ENCODE peak calls at places on chromosome 6, in nine cellular contexts. I, W, B, E, T, N, U, F and X are unnamed samples.

GRCh38 chr6:46015119-46015968 is at the start of gene CLIC5:
- DNase-seq in I (no peak), W (no peak), B (peak), E (no peak), T (no peak), N (no peak), U (no peak), F (no peak), X (peak)

GRCh38 chr6:82030761-82031160 is 216.8 kb downstream of the IBTK start:
- DNase-seq in I (no peak), W (no peak), B (no peak), E (no peak), T (peak), N (no peak), U (no peak), F (no peak), X (no peak)

GRCh38 chr6:74731204-74731603 is 474.6 kb downstream of the COL12A1 start:
- DNase-seq in I (no peak), W (no peak), B (no peak), E (no peak), T (peak), N (no peak), U (no peak), F (peak), X (no peak)

GRCh38 chr6:104486003-104486402 is 373.7 kb downstream of the HACE1 start:
- DNase-seq in I (no peak), W (no peak), B (no peak), E (no peak), T (no peak), N (peak), U (no peak), F (no peak), X (no peak)

GRCh38 chr6:82832811-82833210 is 232.8 kb downstream of the UBE3D start:
- DNase-seq in I (no peak), W (no peak), B (no peak), E (no peak), T (no peak), N (no peak), U (no peak), F (no peak), X (no peak)

GRCh38 chr6:10413850-10414765 is 766 bp downstream of the TFAP2A start:
- DNase-seq in I (no peak), W (peak), B (no peak), E (no peak), T (no peak), N (no peak), U (no peak), F (peak), X (no peak)

GRCh38 chr6:16676978-16677377 is 84.3 kb downstream of the ATXN1 start:
- DNase-seq in I (no peak), W (peak), B (no peak), E (no peak), T (peak), N (peak), U (no peak), F (peak), X (no peak)

GRCh38 chr6:139296927-139297326 is 5.1 kb upstream of the TXLNB start:
- DNase-seq in I (no peak), W (peak), B (peak), E (no peak), T (peak), N (peak), U (no peak), F (peak), X (no peak)

GRCh38 chr6:30964075-30964474 is 19.4 kb upstream of the MUC21 start:
- DNase-seq in I (no peak), W (no peak), B (no peak), E (no peak), T (no peak), N (no peak), U (no peak), F (no peak), X (peak)

GRCh38 chr6:110999634-111000270 is 17.9 kb downstream of the RPF2 start:
- DNase-seq in I (no peak), W (peak), B (peak), E (no peak), T (peak), N (peak), U (no peak), F (peak), X (peak)

GRCh38 chr6:36323062-36323461 is 13.6 kb downstream of the BNIP5 start:
- DNase-seq in I (no peak), W (no peak), B (no peak), E (peak), T (peak), N (peak), U (no peak), F (peak), X (no peak)

GRCh38 chr6:128892079-128892478 is 9.1 kb downstream of the LAMA2 start:
- DNase-seq in I (no peak), W (no peak), B (no peak), E (no peak), T (no peak), N (peak), U (no peak), F (no peak), X (no peak)

GRCh38 chr6:107637914-107638313 is 148.0 kb downstream of the SOBP start:
- DNase-seq in I (no peak), W (no peak), B (no peak), E (no peak), T (no peak), N (no peak), U (no peak), F (no peak), X (no peak)

GRCh38 chr6:167710521-167710920 is 116.2 kb upstream of the AFDN start:
- DNase-seq in I (no peak), W (no peak), B (no peak), E (no peak), T (no peak), N (no peak), U (no peak), F (no peak), X (no peak)

GRCh38 chr6:156559151-156559690 is 218.0 kb upstream of the ARID1B start:
- DNase-seq in I (no peak), W (no peak), B (no peak), E (no peak), T (no peak), N (no peak), U (no peak), F (no peak), X (no peak)

GRCh38 chr6:7691675-7692452 is 34.0 kb upstream of the BMP6 start:
- DNase-seq in I (no peak), W (peak), B (no peak), E (no peak), T (peak), N (peak), U (no peak), F (peak), X (no peak)

GRCh38 chr6:136225496-136225895 is 24.6 kb downstream of the MTFR2 start:
- DNase-seq in I (peak), W (no peak), B (no peak), E (no peak), T (peak), N (no peak), U (no peak), F (peak), X (no peak)

GRCh38 chr6:41824571-41825569 is 37.4 kb downstream of the TOMM6 start:
- DNase-seq in I (no peak), W (no peak), B (no peak), E (no peak), T (peak), N (peak), U (no peak), F (no peak), X (no peak)

GRCh38 chr6:154868143-154868594 is 126.9 kb upstream of the TIAM2 start:
- DNase-seq in I (no peak), W (peak), B (peak), E (no peak), T (peak), N (peak), U (no peak), F (peak), X (peak)